ENCODE peak calls at places on chromosomes 7 and 10, in seven cellular contexts. Q is HCT116, M is neuronal stem cell, L is GM23248, R is neural progenitor cell, Z is H1, K is SK-N-SH. O is an unnamed sample.

GRCh38 chr10:37754538-37755323 is 102.7 kb downstream of the ZNF248 start:
- DNase-seq in Q (peak; percentile 7), M (no peak), L (peak; percentile 59), R (peak; percentile 45), Z (peak; percentile 47), K (peak; percentile 32), O (peak; percentile 79)

GRCh38 chr7:156764016-156764669 is 123.6 kb downstream of the RNF32 start:
- DNase-seq in Q (peak; percentile 45), M (no peak), L (peak; percentile 87), R (peak; percentile 75), Z (no peak), K (peak; percentile 79), O (no peak)

GRCh38 chr10:36779238-36779846 is 346.1 kb upstream of the ANKRD30A start:
- DNase-seq in Q (no peak), M (peak; percentile 71), L (peak; percentile 82), R (peak; percentile 71), Z (no peak), K (peak; percentile 74), O (peak; percentile 68)

GRCh38 chr7:36280840-36281812 is 108.5 kb upstream of the ANLN start:
- DNase-seq in Q (peak; percentile 34), M (no peak), L (peak; percentile 97), R (peak; percentile 62), Z (no peak), K (peak; percentile 69), O (peak; percentile 80)

GRCh38 chr10:108632044-108632443 is 1291.3 kb downstream of the XPNPEP1 start:
- DNase-seq in Q (no peak), M (no peak), L (no peak), R (no peak), Z (no peak), K (no peak), O (no peak)

GRCh38 chr10:103493911-103494877 is 689 bp downstream of the NEURL1 start:
- DNase-seq in Q (no peak), M (no peak), L (peak; percentile 45), R (peak; percentile 57), Z (peak; percentile 65), K (peak; percentile 78), O (peak; percentile 64)

GRCh38 chr10:43026039-43026973 is 50.6 kb upstream of the RET start:
- DNase-seq in Q (no peak), M (no peak), L (no peak), R (peak; percentile 54), Z (peak; percentile 82), K (peak; percentile 26), O (no peak)

GRCh38 chr10:21649441-21649872 is 115.4 kb downstream of the MLLT10 start:
- DNase-seq in Q (no peak), M (no peak), L (peak; percentile 4), R (no peak), Z (no peak), K (no peak), O (no peak)

GRCh38 chr7:30471205-30471604 is 7.4 kb downstream of the NOD1 start:
- DNase-seq in Q (no peak), M (no peak), L (no peak), R (no peak), Z (no peak), K (no peak), O (no peak)

GRCh38 chr10:5806745-5807144 is 6.5 kb downstream of the GDI2 start:
- DNase-seq in Q (no peak), M (no peak), L (no peak), R (no peak), Z (no peak), K (no peak), O (no peak)
- H3K4me2 ChIP-seq in Q (no peak overlapping the region), M (no peak overlapping the region), L (no peak overlapping the region), R (no peak overlapping the region), Z (no peak overlapping the region), K (no peak overlapping the region), O (peak overlapping the region; percentile 7)

GRCh38 chr7:63927261-63927660 is 71.4 kb upstream of the ZNF722 start:
- DNase-seq in Q (no peak), M (no peak), L (no peak), R (no peak), Z (no peak), K (no peak), O (no peak)

GRCh38 chr7:63931057-63931600 is 67.5 kb upstream of the ZNF722 start:
- DNase-seq in Q (no peak), M (no peak), L (no peak), R (no peak), Z (no peak), K (no peak), O (no peak)

GRCh38 chr7:63925262-63925625 is 73.4 kb upstream of the ZNF722 start:
- DNase-seq in Q (no peak), M (no peak), L (peak; percentile 1), R (no peak), Z (no peak), K (peak; percentile 51), O (no peak)

DNA sequence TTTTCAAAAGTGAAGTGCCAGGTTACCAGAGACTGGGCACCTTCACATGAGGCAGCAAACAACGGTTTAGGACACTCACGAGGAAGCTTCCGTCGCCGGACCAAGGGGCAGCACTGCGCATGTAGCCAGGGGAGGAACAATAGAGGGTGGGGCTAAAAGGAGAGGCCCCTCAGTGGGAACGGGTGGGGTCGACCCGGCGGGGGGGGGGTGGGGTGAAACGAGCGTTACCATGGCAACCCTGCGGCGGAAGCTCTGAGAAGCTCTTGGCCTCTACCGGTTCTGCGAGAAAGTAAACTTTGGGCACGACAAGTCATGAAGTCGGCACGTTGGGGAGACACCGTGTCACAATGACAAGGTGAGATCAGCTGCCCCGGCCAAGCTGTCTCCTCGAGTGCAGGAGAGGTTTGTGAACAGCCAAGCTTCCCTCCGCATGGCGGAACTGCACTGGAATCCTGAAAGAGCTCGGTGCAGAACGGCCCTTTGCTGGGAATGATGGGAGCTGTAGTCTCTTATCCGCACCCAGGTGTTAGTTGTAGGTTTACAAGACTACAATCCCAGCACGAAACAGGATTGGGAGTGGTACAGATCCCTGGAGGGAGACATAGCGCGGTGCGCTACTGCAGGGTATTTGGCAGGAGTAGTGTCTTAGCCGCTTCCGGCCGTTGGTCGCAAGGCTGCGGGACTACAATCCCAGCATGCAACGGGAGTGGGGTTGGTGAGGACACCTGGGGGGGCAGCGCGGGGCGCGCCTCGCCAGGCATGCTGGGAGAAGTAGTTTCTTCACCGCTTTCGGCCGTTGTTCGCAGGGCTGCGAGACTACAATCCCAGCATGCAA is 72.8 kb upstream of the ZNF722 start:
- DNase-seq in Q (no peak), M (no peak), L (peak; percentile 87), R (no peak), Z (no peak), K (peak; percentile 96), O (no peak)
- H3K9ac ChIP-seq in Q (no peak overlapping the region), M (no peak overlapping the region), L (peak overlapping the region; percentile 53), R (no peak overlapping the region), Z (no peak overlapping the region), K (peak overlapping the region; percentile 52), O (no peak overlapping the region)

GRCh38 chr7:107995184-107996071 is 7.5 kb downstream of the LAMB1 start:
- DNase-seq in Q (no peak), M (peak; percentile 71), L (peak; percentile 69), R (peak; percentile 83), Z (peak; percentile 57), K (peak; percentile 50), O (no peak)

GRCh38 chr7:107998150-107998549 is 4.8 kb downstream of the LAMB1 start:
- DNase-seq in Q (no peak), M (no peak), L (peak; percentile 27), R (no peak), Z (no peak), K (no peak), O (no peak)

GRCh38 chr7:107996072-107996824 is 6.7 kb downstream of the LAMB1 start:
- DNase-seq in Q (no peak), M (no peak), L (peak; percentile 65), R (peak; percentile 55), Z (no peak), K (peak; percentile 25), O (no peak)

GRCh38 chr7:107993879-107994278 is 9.1 kb downstream of the LAMB1 start:
- DNase-seq in Q (no peak), M (no peak), L (no peak), R (no peak), Z (no peak), K (no peak), O (no peak)

GRCh38 chr7:107994366-107994765 is 8.6 kb downstream of the LAMB1 start:
- DNase-seq in Q (no peak), M (no peak), L (peak; percentile 40), R (no peak), Z (no peak), K (no peak), O (no peak)
- H3K4me1 ChIP-seq in Q (peaks cover 27% of the 10 kb centered on the region), M (peaks cover 15% of the 10 kb centered on the region), L (peaks cover 67% of the 10 kb centered on the region), R (peaks cover 34% of the 10 kb centered on the region), Z (no peaks in the 10 kb centered on the region), K (peaks cover 46% of the 10 kb centered on the region), O (no peaks in the 10 kb centered on the region)

DNA sequence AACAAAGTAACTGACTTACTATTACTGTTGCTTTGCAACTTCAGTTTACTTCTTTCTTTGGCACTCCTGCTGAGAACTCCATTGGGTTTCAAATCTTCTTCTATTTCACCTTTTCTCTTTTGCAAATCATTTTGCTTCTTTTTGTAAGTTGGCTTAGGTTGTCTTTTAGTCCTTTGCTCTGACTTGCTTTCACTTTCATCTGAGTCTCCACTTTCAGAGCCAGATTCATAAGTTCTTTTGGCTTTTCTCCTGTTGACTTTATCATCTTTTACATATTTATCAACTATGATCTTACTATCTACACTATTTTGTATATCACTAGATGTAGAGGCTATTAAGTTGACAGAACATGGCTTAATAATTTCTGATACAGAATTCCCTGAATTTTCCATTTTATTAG is 73.4 kb downstream of the NRBF2 start:
- DNase-seq in Q (no peak), M (no peak), L (no peak), R (no peak), Z (no peak), K (no peak), O (peak; percentile 44)
- H3K4me2 ChIP-seq in Q (no peak overlapping the region), M (no peak overlapping the region), L (peak overlapping the region; percentile 76), R (peak overlapping the region; percentile 5), Z (peak overlapping the region; percentile 37), K (peak overlapping the region; percentile 68), O (peak overlapping the region; percentile 40)